ENCODE peak calls at places on chromosomes 3 and 15, in nine cellular contexts. One of them, this sample, is unnamed.

GRCh38 chr15:38253448-38253847 is 812 bp downstream of the SPRED1 start:
- DNase-seq in fibroblast of mammary gland: peak
- DNase-seq in uterus: no peak
- DNase-seq in CD8-positive, alpha-beta T cell: no peak
- DNase-seq in Panc1: no peak
- DNase-seq in endodermal cell: no peak
- DNase-seq in upper lobe of right lung: no peak
- DNase-seq in HFFc6: peak
- DNase-seq in psoas muscle: no peak
- DNase-seq in this sample: no peak

GRCh38 chr15:60390231-60390630 is 7.6 kb downstream of the ANXA2 start:
- DNase-seq in fibroblast of mammary gland: no peak
- DNase-seq in uterus: no peak
- DNase-seq in CD8-positive, alpha-beta T cell: no peak
- DNase-seq in Panc1: no peak
- DNase-seq in endodermal cell: peak
- DNase-seq in upper lobe of right lung: no peak
- DNase-seq in HFFc6: no peak
- DNase-seq in psoas muscle: no peak
- DNase-seq in this sample: no peak

GRCh38 chr15:85711590-85712192 is 83.0 kb downstream of the KLHL25 start:
- DNase-seq in fibroblast of mammary gland: peak
- DNase-seq in uterus: no peak
- DNase-seq in CD8-positive, alpha-beta T cell: no peak
- DNase-seq in Panc1: no peak
- DNase-seq in endodermal cell: no peak
- DNase-seq in upper lobe of right lung: no peak
- DNase-seq in HFFc6: no peak
- DNase-seq in psoas muscle: no peak
- DNase-seq in this sample: no peak

GRCh38 chr3:96863129-96863740 is 48.8 kb downstream of the EPHA6 start:
- DNase-seq in fibroblast of mammary gland: peak
- DNase-seq in uterus: no peak
- DNase-seq in CD8-positive, alpha-beta T cell: no peak
- DNase-seq in Panc1: peak
- DNase-seq in endodermal cell: peak
- DNase-seq in upper lobe of right lung: no peak
- DNase-seq in HFFc6: peak
- DNase-seq in psoas muscle: no peak
- DNase-seq in this sample: no peak

GRCh38 chr3:95994338-95994737 is 820.1 kb upstream of the EPHA6 start:
- DNase-seq in fibroblast of mammary gland: no peak
- DNase-seq in uterus: no peak
- DNase-seq in CD8-positive, alpha-beta T cell: no peak
- DNase-seq in Panc1: no peak
- DNase-seq in endodermal cell: no peak
- DNase-seq in upper lobe of right lung: no peak
- DNase-seq in HFFc6: no peak
- DNase-seq in psoas muscle: no peak
- DNase-seq in this sample: no peak

GRCh38 chr15:75785771-75786563 is 57.3 kb upstream of the UBE2Q2 start:
- DNase-seq in fibroblast of mammary gland: no peak
- DNase-seq in uterus: no peak
- DNase-seq in CD8-positive, alpha-beta T cell: no peak
- DNase-seq in Panc1: no peak
- DNase-seq in endodermal cell: peak
- DNase-seq in upper lobe of right lung: peak
- DNase-seq in HFFc6: peak
- DNase-seq in psoas muscle: no peak
- DNase-seq in this sample: no peak

GRCh38 chr3:139935071-139935865 is at the start of gene CLSTN2:
- DNase-seq in fibroblast of mammary gland: peak
- DNase-seq in uterus: peak
- DNase-seq in CD8-positive, alpha-beta T cell: no peak
- DNase-seq in Panc1: no peak
- DNase-seq in endodermal cell: peak
- DNase-seq in upper lobe of right lung: peak
- DNase-seq in HFFc6: no peak
- DNase-seq in psoas muscle: peak
- DNase-seq in this sample: no peak

GRCh38 chr15:33086500-33087141 is 107.9 kb downstream of the FMN1 start:
- DNase-seq in fibroblast of mammary gland: peak
- DNase-seq in uterus: no peak
- DNase-seq in CD8-positive, alpha-beta T cell: no peak
- DNase-seq in Panc1: peak
- DNase-seq in endodermal cell: no peak
- DNase-seq in upper lobe of right lung: no peak
- DNase-seq in HFFc6: peak
- DNase-seq in psoas muscle: no peak
- DNase-seq in this sample: peak

GRCh38 chr3:122074621-122075265 is 19.6 kb downstream of the CD86 start:
- DNase-seq in fibroblast of mammary gland: peak
- DNase-seq in uterus: no peak
- DNase-seq in CD8-positive, alpha-beta T cell: no peak
- DNase-seq in Panc1: no peak
- DNase-seq in endodermal cell: no peak
- DNase-seq in upper lobe of right lung: peak
- DNase-seq in HFFc6: no peak
- DNase-seq in psoas muscle: peak
- DNase-seq in this sample: peak

GRCh38 chr3:138263104-138263503 is 66.5 kb downstream of the NME9 start:
- DNase-seq in fibroblast of mammary gland: no peak
- DNase-seq in uterus: no peak
- DNase-seq in CD8-positive, alpha-beta T cell: no peak
- DNase-seq in Panc1: no peak
- DNase-seq in endodermal cell: no peak
- DNase-seq in upper lobe of right lung: no peak
- DNase-seq in HFFc6: no peak
- DNase-seq in psoas muscle: no peak
- DNase-seq in this sample: no peak

GRCh38 chr3:58737644-58738043 is 71.1 kb upstream of the FAM3D start:
- DNase-seq in fibroblast of mammary gland: no peak
- DNase-seq in uterus: no peak
- DNase-seq in CD8-positive, alpha-beta T cell: no peak
- DNase-seq in Panc1: no peak
- DNase-seq in endodermal cell: no peak
- DNase-seq in upper lobe of right lung: no peak
- DNase-seq in HFFc6: no peak
- DNase-seq in psoas muscle: no peak
- DNase-seq in this sample: no peak

GRCh38 chr15:76285241-76285825 is 25.9 kb downstream of the ETFA start:
- DNase-seq in fibroblast of mammary gland: peak
- DNase-seq in uterus: no peak
- DNase-seq in CD8-positive, alpha-beta T cell: no peak
- DNase-seq in Panc1: no peak
- DNase-seq in endodermal cell: no peak
- DNase-seq in upper lobe of right lung: no peak
- DNase-seq in HFFc6: peak
- DNase-seq in psoas muscle: no peak
- DNase-seq in this sample: no peak

GRCh38 chr15:56749982-56750381 is 16.7 kb upstream of the ZNF280D start:
- DNase-seq in fibroblast of mammary gland: peak
- DNase-seq in uterus: no peak
- DNase-seq in CD8-positive, alpha-beta T cell: no peak
- DNase-seq in Panc1: no peak
- DNase-seq in endodermal cell: no peak
- DNase-seq in upper lobe of right lung: no peak
- DNase-seq in HFFc6: no peak
- DNase-seq in psoas muscle: no peak
- DNase-seq in this sample: no peak

GRCh38 chr15:79849789-79850188 is 47.0 kb downstream of the MTHFS start:
- DNase-seq in fibroblast of mammary gland: peak
- DNase-seq in uterus: no peak
- DNase-seq in CD8-positive, alpha-beta T cell: no peak
- DNase-seq in Panc1: no peak
- DNase-seq in endodermal cell: peak
- DNase-seq in upper lobe of right lung: no peak
- DNase-seq in HFFc6: peak
- DNase-seq in psoas muscle: no peak
- DNase-seq in this sample: no peak

GRCh38 chr3:104878395-104878794 is 488.3 kb upstream of the ALCAM start:
- DNase-seq in fibroblast of mammary gland: peak
- DNase-seq in uterus: no peak
- DNase-seq in CD8-positive, alpha-beta T cell: no peak
- DNase-seq in Panc1: no peak
- DNase-seq in endodermal cell: no peak
- DNase-seq in upper lobe of right lung: no peak
- DNase-seq in HFFc6: no peak
- DNase-seq in psoas muscle: no peak
- DNase-seq in this sample: no peak

GRCh38 chr3:195751584-195751983 is 30.8 kb downstream of the MUC20 start:
- DNase-seq in fibroblast of mammary gland: no peak
- DNase-seq in uterus: no peak
- DNase-seq in CD8-positive, alpha-beta T cell: no peak
- DNase-seq in Panc1: no peak
- DNase-seq in endodermal cell: no peak
- DNase-seq in upper lobe of right lung: no peak
- DNase-seq in HFFc6: no peak
- DNase-seq in psoas muscle: no peak
- DNase-seq in this sample: no peak

GRCh38 chr3:58471025-58471887 is 20.6 kb upstream of the KCTD6 start:
- DNase-seq in fibroblast of mammary gland: peak
- DNase-seq in uterus: peak
- DNase-seq in CD8-positive, alpha-beta T cell: peak
- DNase-seq in Panc1: peak
- DNase-seq in endodermal cell: peak
- DNase-seq in upper lobe of right lung: no peak
- DNase-seq in HFFc6: peak
- DNase-seq in psoas muscle: no peak
- DNase-seq in this sample: no peak

GRCh38 chr15:63166219-63166618 is 8.9 kb upstream of the RPS27L start:
- DNase-seq in fibroblast of mammary gland: peak
- DNase-seq in uterus: no peak
- DNase-seq in CD8-positive, alpha-beta T cell: no peak
- DNase-seq in Panc1: no peak
- DNase-seq in endodermal cell: no peak
- DNase-seq in upper lobe of right lung: no peak
- DNase-seq in HFFc6: peak
- DNase-seq in psoas muscle: no peak
- DNase-seq in this sample: no peak
- TF ChIP-seq CTCF in fibroblast of mammary gland: peak
- TF ChIP-seq CTCF in uterus: no peak
- TF ChIP-seq CTCF in CD8-positive, alpha-beta T cell: no peak
- TF ChIP-seq CTCF in Panc1: no peak
- TF ChIP-seq CTCF in endodermal cell: no peak
- TF ChIP-seq CTCF in upper lobe of right lung: peak
- TF ChIP-seq CTCF in HFFc6: peak
- TF ChIP-seq CTCF in psoas muscle: no peak
- TF ChIP-seq CTCF in this sample: no peak

DNA sequence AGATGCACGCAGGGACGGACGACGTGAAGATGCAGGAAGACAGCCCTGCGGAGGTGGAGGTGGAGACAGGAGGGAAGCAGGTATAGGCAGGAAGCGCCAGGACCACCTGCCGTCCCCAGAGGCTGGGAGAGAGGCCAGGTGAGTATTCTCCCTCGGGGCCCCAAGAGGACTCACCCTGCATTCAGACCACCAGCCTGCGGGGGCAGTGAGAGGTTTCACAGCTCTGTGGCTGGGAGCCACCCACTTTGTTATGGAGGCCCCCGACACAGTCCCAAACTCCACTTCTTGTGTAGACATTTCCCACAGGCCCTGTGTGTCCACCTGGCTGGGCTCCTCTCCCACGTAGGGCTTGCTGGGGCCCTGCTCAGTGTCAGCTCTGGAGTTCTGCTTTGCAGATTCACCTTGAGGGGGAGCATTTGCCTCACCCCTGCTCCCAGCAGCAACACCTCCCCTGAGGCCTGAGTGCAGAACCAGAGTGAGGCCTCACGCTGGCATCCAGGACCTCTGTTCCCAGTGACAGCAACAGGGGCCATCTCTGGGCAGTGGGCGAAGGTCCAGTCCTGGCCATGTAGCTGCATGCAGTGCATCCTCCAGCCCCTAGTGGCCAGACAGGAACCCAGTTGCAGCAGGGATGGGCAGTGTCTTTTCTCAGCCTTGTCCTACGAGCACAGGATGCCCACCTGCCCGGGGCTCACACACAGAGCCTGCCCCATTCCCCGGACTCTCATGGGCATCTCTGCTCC is 119.4 kb upstream of the IQSEC1 start:
- DNase-seq in fibroblast of mammary gland: no peak
- DNase-seq in uterus: no peak
- DNase-seq in CD8-positive, alpha-beta T cell: no peak
- DNase-seq in Panc1: no peak
- DNase-seq in endodermal cell: peak
- DNase-seq in upper lobe of right lung: no peak
- DNase-seq in HFFc6: peak
- DNase-seq in psoas muscle: no peak
- DNase-seq in this sample: no peak
- TF ChIP-seq CTCF in fibroblast of mammary gland: peak
- TF ChIP-seq CTCF in uterus: no peak
- TF ChIP-seq CTCF in CD8-positive, alpha-beta T cell: no peak
- TF ChIP-seq CTCF in Panc1: peak
- TF ChIP-seq CTCF in endodermal cell: peak
- TF ChIP-seq CTCF in upper lobe of right lung: peak
- TF ChIP-seq CTCF in HFFc6: peak
- TF ChIP-seq CTCF in psoas muscle: no peak
- TF ChIP-seq CTCF in this sample: peak

GRCh38 chr15:70259640-70260066 is 161.9 kb upstream of the TLE3 start:
- DNase-seq in fibroblast of mammary gland: no peak
- DNase-seq in uterus: no peak
- DNase-seq in CD8-positive, alpha-beta T cell: no peak
- DNase-seq in Panc1: no peak
- DNase-seq in endodermal cell: peak
- DNase-seq in upper lobe of right lung: no peak
- DNase-seq in HFFc6: no peak
- DNase-seq in psoas muscle: no peak
- DNase-seq in this sample: no peak
- TF ChIP-seq CTCF in fibroblast of mammary gland: peak
- TF ChIP-seq CTCF in uterus: peak
- TF ChIP-seq CTCF in CD8-positive, alpha-beta T cell: peak
- TF ChIP-seq CTCF in Panc1: no peak
- TF ChIP-seq CTCF in endodermal cell: peak
- TF ChIP-seq CTCF in upper lobe of right lung: no peak
- TF ChIP-seq CTCF in HFFc6: peak
- TF ChIP-seq CTCF in psoas muscle: no peak
- TF ChIP-seq CTCF in this sample: peak

DNA sequence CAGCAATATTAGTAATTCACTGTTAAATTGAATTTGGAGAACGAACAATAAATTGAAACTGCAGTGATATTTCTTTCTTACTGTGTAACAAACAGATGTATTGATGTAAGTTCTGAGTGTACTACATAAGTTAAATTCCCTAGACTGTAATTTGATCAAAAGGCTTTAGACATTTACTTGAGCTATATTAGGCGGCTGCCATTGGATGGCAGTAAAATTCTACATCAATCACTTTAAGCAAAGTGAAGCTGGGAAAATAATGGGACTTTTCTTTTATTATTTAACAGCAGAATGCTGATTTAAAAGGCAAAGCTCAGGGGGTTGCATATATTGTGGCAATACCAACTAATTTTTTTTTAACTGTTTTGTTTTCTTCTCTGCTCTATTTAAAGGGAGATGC is 212.6 kb upstream of the PLSCR5 start:
- DNase-seq in fibroblast of mammary gland: peak
- DNase-seq in uterus: no peak
- DNase-seq in CD8-positive, alpha-beta T cell: no peak
- DNase-seq in Panc1: no peak
- DNase-seq in endodermal cell: no peak
- DNase-seq in upper lobe of right lung: no peak
- DNase-seq in HFFc6: peak
- DNase-seq in psoas muscle: no peak
- DNase-seq in this sample: no peak
- TF ChIP-seq CTCF in fibroblast of mammary gland: peak
- TF ChIP-seq CTCF in uterus: no peak
- TF ChIP-seq CTCF in CD8-positive, alpha-beta T cell: no peak
- TF ChIP-seq CTCF in Panc1: peak
- TF ChIP-seq CTCF in endodermal cell: peak
- TF ChIP-seq CTCF in upper lobe of right lung: no peak
- TF ChIP-seq CTCF in HFFc6: peak
- TF ChIP-seq CTCF in psoas muscle: peak
- TF ChIP-seq CTCF in this sample: no peak

This sample was measured in GM12864.